ENCODE peak calls at places on chromosomes 5 and 9, in seven cellular contexts. E is AG04450, X is GM12878, T is kidney epithelial cell, S is Peyer's patch, V is fibroblast of lung, H is heart right ventricle. R is an unnamed sample. For H3K27me3, the result is how much of the 10 kb centered on the place peaks cover.

GRCh38 chr9:63859475-63860215 is 1425.4 kb downstream of the FOXD4L5 start:
- DNase-seq in S (no peak), H (peak), E (no peak), X (no peak), T (no peak), V (no peak), R (no peak)

GRCh38 chr9:13141629-13142028 is 137.9 kb downstream of the MPDZ start:
- DNase-seq in X (no peak), T (no peak), V (peak), S (no peak), E (no peak), H (no peak), R (no peak)

GRCh38 chr5:118592234-118592633 is 396.1 kb downstream of the DTWD2 start:
- DNase-seq in S (no peak), T (no peak), X (no peak), V (no peak), E (no peak), H (no peak), R (no peak)

GRCh38 chr5:127801751-127802476 is 98.7 kb downstream of the CCDC192 start:
- DNase-seq in V (peak), T (no peak), E (no peak), S (no peak), X (no peak), H (no peak), R (no peak)

GRCh38 chr9:82208741-82209450 is 220.3 kb downstream of the SPATA31D1 start:
- DNase-seq in T (no peak), S (no peak), H (no peak), E (no peak), X (no peak), V (peak), R (no peak)

GRCh38 chr9:20112367-20112766 is 323.5 kb upstream of the SLC24A2 start:
- DNase-seq in E (no peak), V (no peak), H (no peak), T (no peak), S (no peak), X (no peak), R (no peak)

GRCh38 chr5:352639-353598 is 31.4 kb downstream of the AHRR start:
- DNase-seq in V (no peak), T (no peak), E (no peak), H (peak), S (no peak), X (no peak), R (no peak)

GRCh38 chr5:180790020-180790419 is 12.6 kb downstream of the MGAT1 start:
- DNase-seq in H (no peak), V (no peak), X (no peak), E (no peak), S (no peak), T (no peak), R (no peak)

GRCh38 chr5:179153341-179153901 is 93.2 kb downstream of the ZNF354C start:
- DNase-seq in X (no peak), E (no peak), H (no peak), V (no peak), S (no peak), T (no peak), R (no peak)

GRCh38 chr5:179371681-179372675 is 26.7 kb upstream of the ADAMTS2 start:
- DNase-seq in H (no peak), T (no peak), V (no peak), S (no peak), X (no peak), E (no peak), R (no peak)

GRCh38 chr5:151904921-151905320 is 19.7 kb downstream of the GLRA1 start:
- DNase-seq in T (no peak), S (no peak), H (no peak), V (peak), X (no peak), E (no peak), R (no peak)

GRCh38 chr5:147530801-147531389 is 21.0 kb upstream of the DPYSL3 start:
- DNase-seq in E (peak), X (no peak), S (no peak), T (peak), V (peak), H (no peak), R (no peak)

DNA sequence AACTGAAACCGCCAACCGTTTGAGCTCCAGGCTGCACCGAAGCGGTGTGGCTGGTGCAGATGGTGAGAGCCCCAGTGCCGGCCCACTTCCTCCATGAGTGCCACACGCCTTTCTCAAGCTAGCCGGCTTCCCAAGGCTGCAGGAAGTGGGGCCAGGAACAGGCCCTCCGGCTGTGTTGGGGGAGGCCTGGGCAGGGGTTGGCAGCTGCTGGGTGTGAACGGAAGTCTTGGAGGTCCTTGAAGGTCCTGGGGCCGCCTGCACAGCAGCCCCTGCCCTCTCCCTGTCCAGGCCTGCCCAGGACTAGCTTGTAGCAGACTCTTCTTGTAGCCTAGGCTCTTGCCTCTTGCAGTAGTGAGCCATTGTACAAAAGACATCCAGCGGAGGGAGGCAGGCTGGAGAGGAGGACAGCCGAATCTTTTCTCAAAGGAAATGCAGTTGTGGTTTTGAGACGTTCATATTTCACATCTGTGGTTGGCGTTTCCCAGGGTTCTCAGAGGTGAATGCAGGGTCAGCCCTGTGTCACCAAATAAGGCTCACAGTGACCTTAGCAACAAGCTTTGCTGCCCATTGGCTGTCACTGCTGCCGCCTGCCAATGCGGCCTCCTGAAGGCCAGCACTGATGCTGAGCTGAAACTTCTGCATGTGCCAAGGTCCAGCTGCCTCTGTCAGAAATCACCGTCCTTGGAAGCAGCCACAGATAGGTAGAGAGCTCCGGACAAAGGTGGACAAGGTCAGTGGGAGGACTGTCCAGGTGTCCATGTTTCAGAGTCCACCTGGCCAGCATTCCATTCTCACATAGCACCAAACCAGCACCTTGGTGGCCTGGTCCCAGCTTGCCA is 23.9 kb downstream of the IRF1 start:
- DNase-seq in X (peak), V (peak), T (no peak), E (no peak), H (no peak), S (peak), R (peak)
- H3K4me3 ChIP-seq in X (peak), V (no peak), T (no peak), E (no peak), H (no peak), S (no peak), R (peak)

DNA sequence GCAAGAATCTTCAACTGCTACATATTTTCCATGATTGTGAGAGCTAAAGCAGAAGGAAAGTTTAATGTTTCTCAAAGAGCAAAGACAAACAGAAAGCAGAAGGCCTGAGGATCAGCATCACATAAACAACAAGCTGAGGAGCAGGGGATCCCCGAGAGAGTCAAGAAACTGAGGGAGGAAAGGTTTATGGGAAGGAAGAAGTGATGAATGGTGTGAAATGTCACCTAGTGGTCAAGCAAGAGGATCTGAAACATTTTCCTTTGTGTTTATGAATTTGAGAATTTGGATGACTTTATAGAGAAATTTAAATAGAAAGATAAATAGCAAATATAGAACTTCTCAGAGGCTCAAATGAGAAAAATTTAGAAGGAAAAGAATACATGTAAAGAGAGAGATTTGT is 481.9 kb downstream of the CHSY3 start:
- DNase-seq in X (no peak), T (no peak), V (no peak), S (no peak), E (no peak), H (no peak), R (no peak)
- TF ChIP-seq CTCF in X (no peak), T (no peak), V (no peak), S (no peak), E (no peak), H (no peak), R (no peak)

DNA sequence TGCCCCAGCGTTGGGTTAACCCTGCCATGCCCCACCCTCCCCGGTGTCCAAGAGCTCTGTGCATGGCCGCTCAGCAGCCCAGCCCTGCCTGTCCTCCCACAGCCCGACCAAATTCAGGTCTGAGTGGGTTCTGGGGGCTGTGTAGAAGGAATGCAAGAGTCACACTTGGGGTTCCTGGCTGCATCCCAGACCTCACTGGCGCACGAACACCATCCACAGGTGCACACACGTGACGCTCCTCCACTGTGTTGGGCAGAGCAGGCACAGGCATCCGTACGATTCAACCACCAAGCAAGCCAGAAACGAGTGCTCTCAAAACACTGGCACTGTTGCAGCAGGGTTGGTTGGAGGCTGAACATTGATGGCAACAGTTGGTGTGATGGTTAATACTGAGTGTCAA is 93.9 kb downstream of the OLFM1 start:
- DNase-seq in H (no peak), T (no peak), S (no peak), X (no peak), V (no peak), E (no peak), R (no peak)
- H3K27me3 ChIP-seq in H (half or more), T (under half), S (under half), X (under half), V (under half), E (under half), R (under half)

GRCh38 chr9:95783426-95783975 is 92.0 kb upstream of the ERCC6L2 start:
- DNase-seq in T (peak), X (no peak), S (no peak), H (no peak), V (peak), E (no peak), R (no peak)
- H3K4me3 ChIP-seq in T (no peak), X (no peak), S (no peak), H (no peak), V (no peak), E (no peak), R (no peak)

GRCh38 chr5:150511641-150512367 is 3.9 kb downstream of the NDST1 start:
- DNase-seq in X (no peak), S (no peak), T (no peak), V (peak), E (no peak), H (peak), R (no peak)

GRCh38 chr5:150515446-150515845 is 7.5 kb downstream of the NDST1 start:
- DNase-seq in X (no peak), S (no peak), E (no peak), T (no peak), V (peak), H (no peak), R (no peak)

GRCh38 chr5:150512368-150512747 is 4.4 kb downstream of the NDST1 start:
- DNase-seq in V (no peak), E (no peak), X (no peak), T (no peak), S (no peak), H (no peak), R (no peak)

GRCh38 chr5:150514708-150515211 is 6.8 kb downstream of the NDST1 start:
- DNase-seq in V (peak), T (no peak), H (no peak), E (no peak), S (no peak), X (no peak), R (no peak)

GRCh38 chr5:150513375-150514309 is 5.7 kb downstream of the NDST1 start:
- DNase-seq in T (no peak), V (peak), X (no peak), E (no peak), S (no peak), H (no peak), R (no peak)
- TF ChIP-seq CTCF in T (no peak), V (peak), X (no peak), E (peak), S (peak), H (no peak), R (peak)

DNA sequence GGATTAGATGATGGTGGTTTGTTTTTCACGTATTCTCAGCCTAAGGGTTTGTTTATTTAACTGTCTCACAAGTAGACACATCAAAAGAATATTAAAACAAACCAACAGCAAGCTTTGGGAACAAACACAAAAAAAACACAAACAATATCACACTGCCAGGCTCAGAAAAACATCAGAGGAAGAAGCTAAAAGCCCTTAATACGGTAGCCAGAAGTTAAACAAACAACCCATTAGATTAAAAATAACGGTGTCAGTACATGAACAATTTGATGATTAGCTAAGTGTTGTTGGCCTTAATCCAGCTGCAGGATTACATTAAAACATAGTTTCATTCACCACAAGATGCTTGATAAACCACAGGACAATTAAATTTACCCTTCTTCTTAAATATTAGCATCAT is 15.9 kb upstream of the DMRT2 start:
- DNase-seq in T (no peak), S (no peak), E (no peak), H (no peak), X (no peak), V (no peak), R (no peak)
- H3K27me3 ChIP-seq in T (under half), S (under half), E (under half), H (half or more), X (under half), V (under half), R (under half)

R was measured in GM06990.